ENCODE peak calls at places on chromosomes 3 and 15, in ten cellular contexts. One of them, this sample, is unnamed.

GRCh38 chr3:96083610-96084009 is 730.8 kb upstream of the EPHA6 start:
- DNase-seq in uterus: no peak
- DNase-seq in A549: no peak
- DNase-seq in esophagus squamous epithelium: no peak
- DNase-seq in tibial artery: no peak
- DNase-seq in hepatocyte: no peak
- DNase-seq in fibroblast of lung: no peak
- DNase-seq in psoas muscle: no peak
- DNase-seq in OCI-LY7: no peak
- DNase-seq in lower lobe of right lung: no peak
- DNase-seq in this sample: no peak

GRCh38 chr3:122063908-122064307 is 8.7 kb downstream of the CD86 start:
- DNase-seq in uterus: no peak
- DNase-seq in A549: no peak
- DNase-seq in esophagus squamous epithelium: no peak
- DNase-seq in tibial artery: no peak
- DNase-seq in hepatocyte: no peak
- DNase-seq in fibroblast of lung: no peak
- DNase-seq in psoas muscle: no peak
- DNase-seq in OCI-LY7: peak; percentile 56
- DNase-seq in lower lobe of right lung: no peak
- DNase-seq in this sample: no peak

GRCh38 chr3:63290686-63291085 is 12.6 kb downstream of the SYNPR start:
- DNase-seq in uterus: no peak
- DNase-seq in A549: no peak
- DNase-seq in esophagus squamous epithelium: no peak
- DNase-seq in tibial artery: no peak
- DNase-seq in hepatocyte: no peak
- DNase-seq in fibroblast of lung: no peak
- DNase-seq in psoas muscle: no peak
- DNase-seq in OCI-LY7: no peak
- DNase-seq in lower lobe of right lung: no peak
- DNase-seq in this sample: no peak

GRCh38 chr3:13411186-13411860 is 8.8 kb downstream of the NUP210 start:
- DNase-seq in uterus: no peak
- DNase-seq in A549: no peak
- DNase-seq in esophagus squamous epithelium: no peak
- DNase-seq in tibial artery: no peak
- DNase-seq in hepatocyte: no peak
- DNase-seq in fibroblast of lung: no peak
- DNase-seq in psoas muscle: no peak
- DNase-seq in OCI-LY7: no peak
- DNase-seq in lower lobe of right lung: no peak
- DNase-seq in this sample: no peak

GRCh38 chr15:39016706-39017105 is 452.1 kb upstream of the RASGRP1 start:
- DNase-seq in uterus: no peak
- DNase-seq in A549: no peak
- DNase-seq in esophagus squamous epithelium: no peak
- DNase-seq in tibial artery: no peak
- DNase-seq in hepatocyte: no peak
- DNase-seq in fibroblast of lung: peak; percentile 51
- DNase-seq in psoas muscle: no peak
- DNase-seq in OCI-LY7: no peak
- DNase-seq in lower lobe of right lung: no peak
- DNase-seq in this sample: peak; percentile 29

GRCh38 chr3:83500422-83500821 is 1458.4 kb upstream of the CADM2 start:
- DNase-seq in uterus: no peak
- DNase-seq in A549: peak; percentile 33
- DNase-seq in esophagus squamous epithelium: no peak
- DNase-seq in tibial artery: no peak
- DNase-seq in hepatocyte: peak; percentile 69
- DNase-seq in fibroblast of lung: no peak
- DNase-seq in psoas muscle: no peak
- DNase-seq in OCI-LY7: no peak
- DNase-seq in lower lobe of right lung: no peak
- DNase-seq in this sample: no peak

GRCh38 chr3:122563717-122564025 is 429 bp downstream of the PARP9 start:
- DNase-seq in uterus: peak; percentile 23
- DNase-seq in A549: no peak
- DNase-seq in esophagus squamous epithelium: no peak
- DNase-seq in tibial artery: peak; percentile 30
- DNase-seq in hepatocyte: no peak
- DNase-seq in fibroblast of lung: peak; percentile 24
- DNase-seq in psoas muscle: no peak
- DNase-seq in OCI-LY7: peak; percentile 16
- DNase-seq in lower lobe of right lung: no peak
- DNase-seq in this sample: no peak

GRCh38 chr3:184354121-184354728 is 7.2 kb downstream of the CLCN2 start:
- DNase-seq in uterus: peak; percentile 47
- DNase-seq in A549: peak; percentile 29
- DNase-seq in esophagus squamous epithelium: no peak
- DNase-seq in tibial artery: no peak
- DNase-seq in hepatocyte: peak; percentile 66
- DNase-seq in fibroblast of lung: peak; percentile 35
- DNase-seq in psoas muscle: no peak
- DNase-seq in OCI-LY7: peak; percentile 66
- DNase-seq in lower lobe of right lung: peak; percentile 69
- DNase-seq in this sample: peak; percentile 61

GRCh38 chr3:132596816-132597433 is at the start of gene ACKR4:
- DNase-seq in uterus: no peak
- DNase-seq in A549: no peak
- DNase-seq in esophagus squamous epithelium: no peak
- DNase-seq in tibial artery: no peak
- DNase-seq in hepatocyte: no peak
- DNase-seq in fibroblast of lung: no peak
- DNase-seq in psoas muscle: no peak
- DNase-seq in OCI-LY7: peak; percentile 44
- DNase-seq in lower lobe of right lung: no peak
- DNase-seq in this sample: no peak

GRCh38 chr15:53759333-53759975 is at the start of gene WDR72:
- DNase-seq in uterus: no peak
- DNase-seq in A549: no peak
- DNase-seq in esophagus squamous epithelium: no peak
- DNase-seq in tibial artery: no peak
- DNase-seq in hepatocyte: peak; percentile 62
- DNase-seq in fibroblast of lung: no peak
- DNase-seq in psoas muscle: no peak
- DNase-seq in OCI-LY7: no peak
- DNase-seq in lower lobe of right lung: no peak
- DNase-seq in this sample: no peak

GRCh38 chr3:13171704-13172643 is 98.7 kb upstream of the IQSEC1 start:
- DNase-seq in uterus: no peak
- DNase-seq in A549: no peak
- DNase-seq in esophagus squamous epithelium: no peak
- DNase-seq in tibial artery: peak; percentile 3
- DNase-seq in hepatocyte: no peak
- DNase-seq in fibroblast of lung: no peak
- DNase-seq in psoas muscle: no peak
- DNase-seq in OCI-LY7: no peak
- DNase-seq in lower lobe of right lung: no peak
- DNase-seq in this sample: no peak

GRCh38 chr15:34362047-34362773 is 4.8 kb downstream of the LPCAT4 start:
- DNase-seq in uterus: no peak
- DNase-seq in A549: no peak
- DNase-seq in esophagus squamous epithelium: no peak
- DNase-seq in tibial artery: no peak
- DNase-seq in hepatocyte: no peak
- DNase-seq in fibroblast of lung: no peak
- DNase-seq in psoas muscle: no peak
- DNase-seq in OCI-LY7: no peak
- DNase-seq in lower lobe of right lung: no peak
- DNase-seq in this sample: no peak

GRCh38 chr15:34359416-34359815 is 7.6 kb downstream of the LPCAT4 start:
- DNase-seq in uterus: no peak
- DNase-seq in A549: no peak
- DNase-seq in esophagus squamous epithelium: no peak
- DNase-seq in tibial artery: no peak
- DNase-seq in hepatocyte: no peak
- DNase-seq in fibroblast of lung: no peak
- DNase-seq in psoas muscle: no peak
- DNase-seq in OCI-LY7: no peak
- DNase-seq in lower lobe of right lung: no peak
- DNase-seq in this sample: no peak

GRCh38 chr15:34361278-34361677 is 5.7 kb downstream of the LPCAT4 start:
- DNase-seq in uterus: no peak
- DNase-seq in A549: no peak
- DNase-seq in esophagus squamous epithelium: no peak
- DNase-seq in tibial artery: no peak
- DNase-seq in hepatocyte: no peak
- DNase-seq in fibroblast of lung: no peak
- DNase-seq in psoas muscle: no peak
- DNase-seq in OCI-LY7: no peak
- DNase-seq in lower lobe of right lung: no peak
- DNase-seq in this sample: no peak

GRCh38 chr15:34358948-34359347 is 8.0 kb downstream of the LPCAT4 start:
- DNase-seq in uterus: no peak
- DNase-seq in A549: no peak
- DNase-seq in esophagus squamous epithelium: no peak
- DNase-seq in tibial artery: no peak
- DNase-seq in hepatocyte: no peak
- DNase-seq in fibroblast of lung: no peak
- DNase-seq in psoas muscle: no peak
- DNase-seq in OCI-LY7: no peak
- DNase-seq in lower lobe of right lung: no peak
- DNase-seq in this sample: no peak

GRCh38 chr15:34360298-34360697 is 6.7 kb downstream of the LPCAT4 start:
- DNase-seq in uterus: no peak
- DNase-seq in A549: peak; percentile 23
- DNase-seq in esophagus squamous epithelium: no peak
- DNase-seq in tibial artery: no peak
- DNase-seq in hepatocyte: peak; percentile 65
- DNase-seq in fibroblast of lung: no peak
- DNase-seq in psoas muscle: no peak
- DNase-seq in OCI-LY7: no peak
- DNase-seq in lower lobe of right lung: no peak
- DNase-seq in this sample: no peak
- TF ChIP-seq CTCF in uterus: no peak
- TF ChIP-seq CTCF in A549: no peak
- TF ChIP-seq CTCF in esophagus squamous epithelium: no peak
- TF ChIP-seq CTCF in tibial artery: no peak
- TF ChIP-seq CTCF in hepatocyte: no peak
- TF ChIP-seq CTCF in fibroblast of lung: no peak
- TF ChIP-seq CTCF in psoas muscle: no peak
- TF ChIP-seq CTCF in OCI-LY7: no peak
- TF ChIP-seq CTCF in lower lobe of right lung: no peak
- TF ChIP-seq CTCF in this sample: no peak

DNA sequence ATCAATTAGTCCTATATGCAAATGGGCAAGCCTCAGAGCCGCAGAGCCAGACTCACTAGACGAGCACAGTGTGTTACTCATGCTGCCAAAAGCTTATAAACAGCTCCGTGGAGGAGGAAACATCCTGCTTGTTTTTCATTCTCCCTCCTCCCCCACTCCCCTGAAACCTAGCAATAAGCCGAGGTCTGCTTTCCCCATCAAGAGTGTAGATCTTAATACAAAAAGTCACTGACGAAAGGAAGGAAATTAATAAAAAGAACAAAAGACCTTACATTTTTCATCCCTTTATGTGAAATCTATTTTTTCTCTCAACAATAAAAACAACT is 88.5 kb downstream of the XXYLT1 start:
- DNase-seq in uterus: peak; percentile 79
- DNase-seq in A549: no peak
- DNase-seq in esophagus squamous epithelium: no peak
- DNase-seq in tibial artery: no peak
- DNase-seq in hepatocyte: no peak
- DNase-seq in fibroblast of lung: peak; percentile 74
- DNase-seq in psoas muscle: no peak
- DNase-seq in OCI-LY7: no peak
- DNase-seq in lower lobe of right lung: no peak
- DNase-seq in this sample: no peak
- H3K4me1 ChIP-seq in uterus: peaks cover 14% of the 10 kb centered on the region
- H3K4me1 ChIP-seq in A549: peaks cover 1% of the 10 kb centered on the region
- H3K4me1 ChIP-seq in esophagus squamous epithelium: peaks cover 54% of the 10 kb centered on the region
- H3K4me1 ChIP-seq in tibial artery: no peaks in the 10 kb centered on the region
- H3K4me1 ChIP-seq in hepatocyte: peaks cover 1% of the 10 kb centered on the region
- H3K4me1 ChIP-seq in fibroblast of lung: peaks cover 13% of the 10 kb centered on the region
- H3K4me1 ChIP-seq in psoas muscle: peaks cover 7% of the 10 kb centered on the region
- H3K4me1 ChIP-seq in OCI-LY7: peaks cover 15% of the 10 kb centered on the region
- H3K4me1 ChIP-seq in lower lobe of right lung: peaks cover 68% of the 10 kb centered on the region
- H3K4me1 ChIP-seq in this sample: peaks cover 7% of the 10 kb centered on the region

GRCh38 chr3:71245971-71246860 is 337.3 kb downstream of the FOXP1 start:
- DNase-seq in uterus: no peak
- DNase-seq in A549: no peak
- DNase-seq in esophagus squamous epithelium: no peak
- DNase-seq in tibial artery: no peak
- DNase-seq in hepatocyte: no peak
- DNase-seq in fibroblast of lung: no peak
- DNase-seq in psoas muscle: no peak
- DNase-seq in OCI-LY7: no peak
- DNase-seq in lower lobe of right lung: no peak
- DNase-seq in this sample: peak; percentile 41
- H3K27ac ChIP-seq in uterus: peak overlapping the region; percentile 52
- H3K27ac ChIP-seq in A549: peak overlapping the region; percentile 78
- H3K27ac ChIP-seq in esophagus squamous epithelium: peak overlapping the region; percentile 75
- H3K27ac ChIP-seq in tibial artery: peak overlapping the region; percentile 86
- H3K27ac ChIP-seq in hepatocyte: peak overlapping the region; percentile 55
- H3K27ac ChIP-seq in fibroblast of lung: no peak overlapping the region
- H3K27ac ChIP-seq in psoas muscle: no peak overlapping the region
- H3K27ac ChIP-seq in OCI-LY7: no peak overlapping the region
- H3K27ac ChIP-seq in lower lobe of right lung: no peak overlapping the region
- H3K27ac ChIP-seq in this sample: peak overlapping the region; percentile 98

GRCh38 chr3:108554233-108554632 is 35.0 kb downstream of the CIP2A start:
- DNase-seq in uterus: no peak
- DNase-seq in A549: no peak
- DNase-seq in esophagus squamous epithelium: no peak
- DNase-seq in tibial artery: no peak
- DNase-seq in hepatocyte: no peak
- DNase-seq in fibroblast of lung: peak; percentile 28
- DNase-seq in psoas muscle: no peak
- DNase-seq in OCI-LY7: no peak
- DNase-seq in lower lobe of right lung: no peak
- DNase-seq in this sample: no peak

GRCh38 chr3:108554913-108555571 is 34.2 kb downstream of the CIP2A start:
- DNase-seq in uterus: no peak
- DNase-seq in A549: no peak
- DNase-seq in esophagus squamous epithelium: no peak
- DNase-seq in tibial artery: no peak
- DNase-seq in hepatocyte: no peak
- DNase-seq in fibroblast of lung: no peak
- DNase-seq in psoas muscle: no peak
- DNase-seq in OCI-LY7: no peak
- DNase-seq in lower lobe of right lung: no peak
- DNase-seq in this sample: no peak

GRCh38 chr3:108548886-108549285 is 38.5 kb upstream of the MYH15 start:
- DNase-seq in uterus: no peak
- DNase-seq in A549: no peak
- DNase-seq in esophagus squamous epithelium: no peak
- DNase-seq in tibial artery: no peak
- DNase-seq in hepatocyte: no peak
- DNase-seq in fibroblast of lung: no peak
- DNase-seq in psoas muscle: no peak
- DNase-seq in OCI-LY7: no peak
- DNase-seq in lower lobe of right lung: no peak
- DNase-seq in this sample: no peak

GRCh38 chr3:108555966-108556581 is 33.2 kb downstream of the CIP2A start:
- DNase-seq in uterus: no peak
- DNase-seq in A549: no peak
- DNase-seq in esophagus squamous epithelium: no peak
- DNase-seq in tibial artery: no peak
- DNase-seq in hepatocyte: no peak
- DNase-seq in fibroblast of lung: no peak
- DNase-seq in psoas muscle: no peak
- DNase-seq in OCI-LY7: no peak
- DNase-seq in lower lobe of right lung: no peak
- DNase-seq in this sample: no peak

GRCh38 chr3:108552267-108553159 is 36.7 kb downstream of the CIP2A start:
- DNase-seq in uterus: no peak
- DNase-seq in A549: peak; percentile 53
- DNase-seq in esophagus squamous epithelium: no peak
- DNase-seq in tibial artery: no peak
- DNase-seq in hepatocyte: peak; percentile 64
- DNase-seq in fibroblast of lung: peak; percentile 78
- DNase-seq in psoas muscle: no peak
- DNase-seq in OCI-LY7: peak; percentile 28
- DNase-seq in lower lobe of right lung: no peak
- DNase-seq in this sample: peak; percentile 63
- TF ChIP-seq CTCF in uterus: peak; percentile 49
- TF ChIP-seq CTCF in A549: peak; percentile 75
- TF ChIP-seq CTCF in esophagus squamous epithelium: peak; percentile 63
- TF ChIP-seq CTCF in tibial artery: peak; percentile 48
- TF ChIP-seq CTCF in hepatocyte: peak; percentile 69
- TF ChIP-seq CTCF in fibroblast of lung: no peak
- TF ChIP-seq CTCF in psoas muscle: peak; percentile 62
- TF ChIP-seq CTCF in OCI-LY7: peak; percentile 81
- TF ChIP-seq CTCF in lower lobe of right lung: peak; percentile 53
- TF ChIP-seq CTCF in this sample: peak; percentile 46

This sample was measured in cardiac muscle cell.